ENCODE peak calls at places on chromosomes 3 and 15, in five cellular contexts. M is endothelial cell of umbilical vein, P is HepG2, A is A549, X is SK-N-SH. Q is an unnamed sample.

GRCh38 chr3:193132923-193133463 is 108.0 kb upstream of the PLAAT1 start:
- DNase-seq in M (peak), P (no peak), A (no peak), X (no peak), Q (no peak)

GRCh38 chr15:31352283-31352880 is 25.7 kb downstream of the KLF13 start:
- DNase-seq in M (no peak), P (no peak), A (no peak), X (peak), Q (no peak)

GRCh38 chr3:15510493-15510892 is 11.0 kb downstream of the COLQ start:
- DNase-seq in M (no peak), P (no peak), A (no peak), X (no peak), Q (no peak)

GRCh38 chr15:80418892-80419537 is 14.8 kb downstream of the ARNT2 start:
- DNase-seq in M (peak), P (peak), A (peak), X (peak), Q (peak)

GRCh38 chr15:29637555-29637954 is 184.7 kb downstream of the TJP1 start:
- DNase-seq in M (no peak), P (no peak), A (no peak), X (no peak), Q (no peak)

GRCh38 chr3:44957986-44958385 is 18.0 kb downstream of the ZDHHC3 start:
- DNase-seq in M (no peak), P (no peak), A (no peak), X (peak), Q (no peak)

GRCh38 chr15:87227846-87228245 is 1028.7 kb downstream of the NTRK3 start:
- DNase-seq in M (no peak), P (no peak), A (no peak), X (no peak), Q (no peak)

GRCh38 chr3:79019137-79019923 is 748.5 kb downstream of the ROBO1 start:
- DNase-seq in M (peak), P (peak), A (peak), X (peak), Q (peak)

GRCh38 chr3:79928687-79929408 is 161.1 kb upstream of the ROBO1 start:
- DNase-seq in M (no peak), P (no peak), A (no peak), X (no peak), Q (no peak)

GRCh38 chr15:20106026-20106425 is 435.6 kb downstream of the GOLGA6L6 start:
- DNase-seq in M (no peak), P (no peak), A (no peak), X (no peak), Q (peak)

GRCh38 chr3:178385280-178385952 is 150.8 kb upstream of the KCNMB2 start:
- DNase-seq in M (peak), P (peak), A (no peak), X (peak), Q (peak)

GRCh38 chr15:35151381-35151780 is 66.3 kb upstream of the NANOGP8 start:
- DNase-seq in M (no peak), P (no peak), A (no peak), X (no peak), Q (no peak)

GRCh38 chr15:35151782-35152181 is 66.7 kb upstream of the NANOGP8 start:
- DNase-seq in M (no peak), P (no peak), A (no peak), X (no peak), Q (no peak)
- TF ChIP-seq MAX in M (no peak), P (no peak), A (no peak), X (no peak), Q (no peak)

DNA sequence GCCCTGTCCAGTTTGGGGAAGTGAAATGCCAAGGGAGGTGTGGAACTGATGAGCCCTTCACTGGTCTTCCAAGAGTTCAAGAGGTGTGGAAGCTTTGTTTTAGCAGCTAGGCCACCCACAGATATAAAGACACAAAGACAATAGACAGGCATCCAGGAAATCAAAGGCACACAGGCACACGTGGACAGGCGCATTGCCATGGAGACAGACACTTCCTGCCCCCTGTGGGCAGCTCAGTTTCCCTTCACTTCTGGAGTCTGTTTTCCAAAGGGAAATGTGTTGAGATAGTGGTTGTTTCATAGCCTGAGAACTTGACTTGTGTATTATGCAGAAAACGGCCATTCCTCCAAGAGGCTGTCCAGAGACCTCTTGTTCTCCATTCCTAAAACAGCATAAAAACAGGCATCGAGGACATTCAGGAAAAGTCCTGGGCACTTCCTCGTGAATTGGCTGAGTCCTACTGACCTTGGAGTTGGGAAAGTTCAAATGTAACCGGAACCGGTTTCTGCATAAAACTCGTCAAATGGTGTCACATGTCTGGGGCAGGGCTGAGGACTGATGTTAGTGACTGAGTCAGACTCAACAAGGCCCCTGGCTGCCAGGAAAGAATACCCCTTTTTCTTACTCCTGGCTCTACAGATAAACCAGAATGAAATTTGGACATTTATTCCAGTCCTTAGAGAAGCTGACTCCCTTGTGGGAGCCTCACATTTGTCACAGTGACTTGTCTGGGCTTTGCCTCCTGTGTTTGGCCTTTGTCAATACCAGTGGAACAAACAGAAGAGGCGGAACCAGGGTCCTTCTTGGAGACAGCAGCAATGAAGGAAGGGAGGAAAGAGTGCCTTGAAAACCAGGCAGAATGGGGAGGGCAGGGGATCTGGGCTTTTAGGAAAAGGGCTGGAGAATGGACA is 1.3 kb downstream of the ALPK3 start:
- DNase-seq in M (peak), P (peak), A (no peak), X (peak), Q (peak)
- TF ChIP-seq MAX in M (peak), P (peak), A (no peak), X (no peak), Q (no peak)

GRCh38 chr3:39989746-39990145 is 180.3 kb downstream of the MYRIP start:
- DNase-seq in M (no peak), P (no peak), A (no peak), X (no peak), Q (no peak)

DNA sequence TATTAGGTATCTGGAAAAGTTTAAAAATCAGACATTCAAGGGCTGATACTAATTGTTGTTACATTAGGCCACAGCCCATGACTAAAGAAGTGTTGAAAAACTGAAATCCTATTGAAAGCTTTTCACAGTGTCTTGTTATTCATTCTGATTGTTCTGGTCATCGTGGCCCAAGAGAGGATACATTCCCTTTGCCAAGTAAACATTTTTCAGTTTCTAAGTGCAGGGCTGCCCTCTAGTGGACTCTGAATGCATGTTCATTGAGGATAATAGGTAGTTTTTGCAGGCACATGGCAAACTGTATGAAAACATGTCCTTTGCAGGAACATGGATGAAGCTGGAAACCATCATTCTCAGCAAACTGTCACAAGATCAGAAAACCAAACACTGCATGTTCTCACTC is 181.1 kb downstream of the MYRIP start:
- DNase-seq in M (peak), P (peak), A (peak), X (peak), Q (peak)
- TF ChIP-seq MAX in M (no peak), P (no peak), A (no peak), X (no peak), Q (no peak)

GRCh38 chr3:46861996-46862688 is 1.1 kb downstream of the MYL3 start:
- DNase-seq in M (no peak), P (no peak), A (no peak), X (no peak), Q (no peak)
- TF ChIP-seq MAX in M (no peak), P (no peak), A (no peak), X (no peak), Q (no peak)

GRCh38 chr15:50117628-50118027 is 1.4 kb downstream of the ATP8B4 start:
- DNase-seq in M (no peak), P (no peak), A (no peak), X (no peak), Q (no peak)
- TF ChIP-seq MAX in M (no peak), P (no peak), A (no peak), X (no peak), Q (no peak)

Q was measured in K562.